ENCODE peak calls at places on chromosomes 2 and 18, in four cellular contexts. X, O, J and B are unnamed samples.

GRCh38 chr18:26471027-26471426 is 77.3 kb downstream of the KCTD1 start:
- DNase-seq in X (no peak), O (no peak), J (no peak), B (no peak)

GRCh38 chr2:133506962-133507361 is 61.3 kb downstream of the NCKAP5 start:
- DNase-seq in X (no peak), O (no peak), J (no peak), B (no peak)

GRCh38 chr2:96409543-96410184 is 74.1 kb downstream of the NCAPH start:
- DNase-seq in X (no peak), O (no peak), J (no peak), B (no peak)

GRCh38 chr18:63878343-63878742 is 9.2 kb upstream of the SERPINB2 start:
- DNase-seq in X (no peak), O (no peak), J (no peak), B (no peak)

GRCh38 chr2:98713332-98714015 is 17.5 kb downstream of the MGAT4A start:
- DNase-seq in X (no peak), O (peak; percentile 48), J (no peak), B (no peak)

GRCh38 chr2:64491426-64491825 is 32.7 kb upstream of the AFTPH start:
- DNase-seq in X (no peak), O (no peak), J (no peak), B (no peak)

GRCh38 chr2:158484892-158485556 is 28.3 kb downstream of the PKP4 start:
- DNase-seq in X (no peak), O (no peak), J (no peak), B (no peak)

GRCh38 chr2:152051373-152051893 is 47.4 kb downstream of the CACNB4 start:
- DNase-seq in X (no peak), O (no peak), J (no peak), B (no peak)

GRCh38 chr2:8797682-8798081 is 39.7 kb downstream of the KIDINS220 start:
- DNase-seq in X (no peak), O (no peak), J (no peak), B (no peak)

GRCh38 chr2:9984217-9984739 is 32.8 kb downstream of the GRHL1 start:
- DNase-seq in X (peak; percentile 66), O (peak; percentile 13), J (peak; percentile 38), B (peak; percentile 74)

GRCh38 chr2:129619471-129619870 is 360.0 kb upstream of the RAB6C start:
- DNase-seq in X (no peak), O (no peak), J (no peak), B (no peak)

GRCh38 chr2:105496271-105496670 is 97.4 kb upstream of the FHL2 start:
- DNase-seq in X (no peak), O (no peak), J (no peak), B (no peak)

GRCh38 chr2:222241054-222241453 is 57.7 kb downstream of the PAX3 start:
- DNase-seq in X (no peak), O (no peak), J (no peak), B (no peak)

GRCh38 chr2:30548386-30548785 is 101.3 kb downstream of the LCLAT1 start:
- DNase-seq in X (no peak), O (no peak), J (no peak), B (no peak)

GRCh38 chr2:219205165-219205538 is 1.4 kb upstream of the ZFAND2B start:
- DNase-seq in X (no peak), O (no peak), J (no peak), B (no peak)

GRCh38 chr2:236752111-236752510 is 182.5 kb downstream of the ACKR3 start:
- DNase-seq in X (no peak), O (no peak), J (no peak), B (no peak)

GRCh38 chr18:31506024-31506742 is 8.2 kb downstream of the DSG2 start:
- DNase-seq in X (no peak), O (no peak), J (peak; percentile 46), B (no peak)

GRCh38 chr2:202042444-202042843 is 8.8 kb downstream of the FZD7 start:
- DNase-seq in X (no peak), O (no peak), J (no peak), B (no peak)

GRCh38 chr2:215698566-215698965 is 262.7 kb upstream of the FN1 start:
- DNase-seq in X (no peak), O (no peak), J (no peak), B (no peak)

GRCh38 chr2:148493822-148494563 is 150.6 kb upstream of the EPC2 start:
- DNase-seq in X (no peak), O (no peak), J (no peak), B (no peak)

GRCh38 chr2:26770986-26771586 is 7.0 kb downstream of the SLC35F6 start:
- DNase-seq in X (peak; percentile 77), O (no peak), J (peak; percentile 62), B (no peak)

GRCh38 chr2:25125949-25126348 is 42.4 kb downstream of the POMC start:
- DNase-seq in X (no peak), O (no peak), J (no peak), B (no peak)

GRCh38 chr2:85011747-85012146 is 40.8 kb downstream of the KCMF1 start:
- DNase-seq in X (peak; percentile 54), O (no peak), J (peak; percentile 30), B (peak; percentile 17)

GRCh38 chr2:205673312-205673711 is 9.0 kb upstream of the NRP2 start:
- DNase-seq in X (no peak), O (no peak), J (no peak), B (no peak)

GRCh38 chr2:113058411-113058994 is 495 bp upstream of the IL36RN start:
- DNase-seq in X (no peak), O (no peak), J (no peak), B (no peak)

GRCh38 chr2:62603154-62603712 is 97.2 kb upstream of the TMEM17 start:
- DNase-seq in X (no peak), O (no peak), J (no peak), B (no peak)

GRCh38 chr2:73260338-73260984 is 23.8 kb downstream of the FBXO41 start:
- DNase-seq in X (peak; percentile 81), O (no peak), J (peak; percentile 72), B (peak; percentile 75)

GRCh38 chr2:49812730-49813129 is 658.4 kb upstream of the FSHR start:
- DNase-seq in X (no peak), O (no peak), J (no peak), B (no peak)

GRCh38 chr2:170235860-170236638 is 58.1 kb downstream of the MYO3B start:
- DNase-seq in X (peak; percentile 89), O (no peak), J (peak; percentile 54), B (peak; percentile 66)

GRCh38 chr2:182824759-182825143 is 41.7 kb downstream of the FRZB start:
- DNase-seq in X (no peak), O (no peak), J (no peak), B (no peak)
- TF ChIP-seq TARDBP in X (no peak), O (no peak), J (no peak), B (no peak)

DNA sequence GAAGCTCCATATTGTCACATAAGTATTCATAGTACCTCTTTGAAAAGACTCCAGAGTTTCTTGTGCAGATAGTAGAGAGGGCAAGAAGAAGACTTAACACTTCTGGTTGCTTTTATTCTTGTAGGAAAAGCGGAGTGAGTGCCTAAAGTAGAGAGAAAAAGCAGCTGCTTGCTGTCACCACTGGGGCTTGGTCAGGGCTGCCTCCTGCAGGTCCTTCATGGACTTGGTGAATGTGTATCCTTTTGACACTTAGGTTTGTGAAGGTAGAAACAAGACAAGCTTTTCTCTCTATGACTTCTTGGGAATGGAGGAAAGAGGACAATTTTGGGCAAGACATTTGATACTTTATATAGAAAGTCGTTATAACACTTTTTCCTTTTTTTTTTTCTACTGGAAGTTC is 312.8 kb upstream of the FANCL start:
- DNase-seq in X (peak; percentile 32), O (no peak), J (peak; percentile 10), B (peak; percentile 23)
- TF ChIP-seq FOXK2 in X (no peak), O (no peak), J (no peak), B (no peak)

GRCh38 chr18:36733150-36733549 is 95.7 kb downstream of the TPGS2 start:
- DNase-seq in X (no peak), O (no peak), J (no peak), B (no peak)

GRCh38 chr18:36737321-36737720 is 91.5 kb downstream of the TPGS2 start:
- DNase-seq in X (no peak), O (no peak), J (no peak), B (no peak)

GRCh38 chr18:36734589-36734988 is 94.2 kb downstream of the TPGS2 start:
- DNase-seq in X (no peak), O (no peak), J (no peak), B (no peak)

GRCh38 chr18:36736094-36736493 is 92.7 kb downstream of the TPGS2 start:
- DNase-seq in X (no peak), O (no peak), J (no peak), B (no peak)

DNA sequence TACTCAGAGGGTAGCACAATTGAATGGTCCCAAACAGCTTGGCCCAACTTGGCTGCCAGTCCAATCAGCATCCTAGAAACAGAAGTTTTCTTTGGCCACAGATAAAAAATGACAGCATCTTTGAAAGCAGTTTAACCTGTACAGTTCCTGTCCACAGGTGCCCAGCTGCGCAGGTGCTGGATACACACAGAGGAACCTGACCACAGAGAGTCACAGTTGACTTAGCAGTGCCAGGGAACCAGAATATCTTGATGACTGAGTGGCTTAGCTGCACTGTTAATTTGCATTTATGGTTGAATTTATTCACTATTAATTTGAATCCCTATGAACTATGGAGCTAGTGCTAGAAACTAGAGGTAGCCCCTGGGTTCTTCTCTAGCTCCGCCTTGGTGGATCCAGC is 93.7 kb downstream of the TPGS2 start:
- DNase-seq in X (no peak), O (no peak), J (no peak), B (no peak)
- TF ChIP-seq TARDBP in X (no peak), O (no peak), J (no peak), B (no peak)

GRCh38 chr18:72013512-72013911 is 530.6 kb downstream of the CBLN2 start:
- DNase-seq in X (no peak), O (no peak), J (no peak), B (no peak)
- TF ChIP-seq FOXK2 in X (no peak), O (no peak), J (no peak), B (no peak)

DNA sequence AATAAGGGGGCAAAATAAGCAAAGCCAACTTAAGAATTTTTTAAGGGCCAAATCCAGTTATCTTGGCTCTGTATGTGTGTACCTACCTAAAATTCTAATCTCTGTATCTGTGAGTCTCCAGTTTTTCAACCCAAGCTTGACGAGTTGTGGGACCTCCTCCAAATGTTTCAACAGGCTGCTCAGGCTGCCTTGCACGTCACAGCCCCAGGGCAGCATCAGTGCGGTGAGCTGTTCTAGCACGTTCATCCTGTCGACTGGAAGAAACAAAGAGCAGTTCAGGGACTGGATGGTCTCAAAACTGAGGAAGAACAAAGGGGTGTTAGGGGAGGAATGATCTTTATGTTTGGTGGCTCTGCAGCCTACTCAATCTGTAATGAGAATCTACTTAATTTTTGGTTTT is 29.4 kb downstream of the NLRC4 start:
- DNase-seq in X (no peak), O (no peak), J (no peak), B (no peak)
- TF ChIP-seq TARDBP in X (no peak), O (no peak), J (no peak), B (no peak)

GRCh38 chr2:163658556-163658955 is 77.3 kb downstream of the FIGN start:
- DNase-seq in X (no peak), O (no peak), J (no peak), B (no peak)
- TF ChIP-seq FOXK2 in X (no peak), O (no peak), J (no peak), B (no peak)